ENCODE peak calls at places on chromosomes 7 and 10, in six cellular contexts. P is A549, Y is GM12878, H is upper lobe of left lung, L is K562, R is HepG2. B is an unnamed sample.

GRCh38 chr7:32275216-32275979 is 205.2 kb upstream of the PDE1C start:
- ATAC-seq in R (no peak), L (no peak), P (no peak), Y (peak; percentile 74), H (no peak), B (no peak)

GRCh38 chr7:42561797-42562196 is 324.8 kb upstream of the GLI3 start:
- ATAC-seq in P (no peak), Y (no peak), L (no peak), H (no peak), R (no peak), B (no peak)

GRCh38 chr10:92995509-92995908 is 65.1 kb upstream of the CYP26C1 start:
- ATAC-seq in H (no peak), P (no peak), R (no peak), Y (no peak), L (no peak), B (no peak)

GRCh38 chr7:149734514-149735075 is 38.8 kb downstream of the ZNF467 start:
- ATAC-seq in P (peak; percentile 20), Y (peak; percentile 41), R (no peak), L (peak; percentile 51), H (no peak), B (no peak)

GRCh38 chr10:45008524-45009161 is 7.9 kb downstream of the ZNF22 start:
- ATAC-seq in R (peak; percentile 81), L (peak; percentile 95), Y (peak; percentile 94), H (peak; percentile 94), P (peak; percentile 96), B (peak; percentile 78)

GRCh38 chr7:43303740-43304241 is 191.3 kb downstream of the HECW1 start:
- ATAC-seq in P (no peak), L (no peak), Y (peak; percentile 60), H (no peak), R (no peak), B (no peak)

GRCh38 chr10:86579883-86580548 is 58.4 kb upstream of the WAPL start:
- ATAC-seq in R (no peak), L (no peak), P (no peak), Y (no peak), H (no peak), B (no peak)

GRCh38 chr10:14570800-14571199 is 203.9 kb downstream of the FAM107B start:
- ATAC-seq in Y (no peak), P (no peak), L (no peak), R (no peak), H (no peak), B (no peak)

GRCh38 chr10:97916586-97916985 is 66.9 kb downstream of the GOLGA7B start:
- ATAC-seq in P (no peak), L (no peak), Y (no peak), R (no peak), H (no peak), B (peak; percentile 30)

GRCh38 chr7:120473352-120473751 is 200.4 kb downstream of the KCND2 start:
- ATAC-seq in R (no peak), P (no peak), H (no peak), Y (peak; percentile 7), L (no peak), B (no peak)

GRCh38 chr10:131921191-131921590 is 20.4 kb downstream of the PPP2R2D start:
- ATAC-seq in R (no peak), L (peak; percentile 81), H (no peak), P (peak; percentile 43), Y (peak; percentile 90), B (no peak)

GRCh38 chr10:94104316-94105060 is 110.8 kb downstream of the PLCE1 start:
- ATAC-seq in L (no peak), R (no peak), Y (no peak), H (no peak), P (no peak), B (no peak)

GRCh38 chr10:77041636-77042258 is 595.9 kb downstream of the KCNMA1 start:
- ATAC-seq in R (no peak), P (no peak), H (no peak), Y (peak; percentile 25), L (no peak), B (no peak)

GRCh38 chr7:29641651-29642050 is 78.0 kb downstream of the PRR15 start:
- ATAC-seq in H (no peak), Y (no peak), P (no peak), R (no peak), L (no peak), B (no peak)

DNA sequence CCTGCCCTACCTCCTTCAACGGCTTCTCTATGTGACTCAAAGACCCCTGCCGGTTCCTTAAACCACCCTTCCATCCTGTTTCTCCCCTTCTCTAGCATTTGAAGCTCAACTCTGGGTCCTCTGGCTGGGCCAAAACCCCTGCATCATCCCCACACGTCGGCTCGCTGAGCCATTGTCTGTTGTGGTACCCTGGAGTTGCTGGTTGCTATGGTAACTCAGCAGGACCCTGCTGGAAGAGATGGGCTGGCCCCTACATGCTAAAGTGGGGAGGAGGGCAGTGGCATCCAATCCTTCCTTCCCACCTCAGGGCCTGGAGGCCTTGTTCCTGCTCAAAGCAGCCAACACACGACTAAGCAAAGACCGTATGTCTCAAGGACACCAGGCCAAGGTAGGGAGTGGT is 452.5 kb downstream of the PLXNA4 start:
- ATAC-seq in R (no peak), Y (no peak), P (no peak), H (no peak), L (no peak), B (no peak)
- TF ChIP-seq EP300 in R (no peak), Y (no peak), P (no peak), H (no peak), L (no peak), B (no peak)

GRCh38 chr10:110835841-110836240 is 35.9 kb upstream of the PDCD4 start:
- ATAC-seq in L (no peak), R (no peak), H (no peak), P (no peak), Y (no peak), B (no peak)

GRCh38 chr10:110834622-110835219 is 37.0 kb upstream of the PDCD4 start:
- ATAC-seq in H (peak; percentile 56), R (peak; percentile 26), L (peak; percentile 63), Y (no peak), P (no peak), B (peak; percentile 48)

GRCh38 chr10:110840923-110841428 is 30.8 kb upstream of the PDCD4 start:
- ATAC-seq in H (peak; percentile 28), P (no peak), Y (no peak), L (no peak), R (no peak), B (no peak)

GRCh38 chr10:110840225-110840922 is 31.4 kb upstream of the PDCD4 start:
- ATAC-seq in H (no peak), R (peak; percentile 58), L (no peak), Y (no peak), P (peak; percentile 10), B (peak; percentile 45)

DNA sequence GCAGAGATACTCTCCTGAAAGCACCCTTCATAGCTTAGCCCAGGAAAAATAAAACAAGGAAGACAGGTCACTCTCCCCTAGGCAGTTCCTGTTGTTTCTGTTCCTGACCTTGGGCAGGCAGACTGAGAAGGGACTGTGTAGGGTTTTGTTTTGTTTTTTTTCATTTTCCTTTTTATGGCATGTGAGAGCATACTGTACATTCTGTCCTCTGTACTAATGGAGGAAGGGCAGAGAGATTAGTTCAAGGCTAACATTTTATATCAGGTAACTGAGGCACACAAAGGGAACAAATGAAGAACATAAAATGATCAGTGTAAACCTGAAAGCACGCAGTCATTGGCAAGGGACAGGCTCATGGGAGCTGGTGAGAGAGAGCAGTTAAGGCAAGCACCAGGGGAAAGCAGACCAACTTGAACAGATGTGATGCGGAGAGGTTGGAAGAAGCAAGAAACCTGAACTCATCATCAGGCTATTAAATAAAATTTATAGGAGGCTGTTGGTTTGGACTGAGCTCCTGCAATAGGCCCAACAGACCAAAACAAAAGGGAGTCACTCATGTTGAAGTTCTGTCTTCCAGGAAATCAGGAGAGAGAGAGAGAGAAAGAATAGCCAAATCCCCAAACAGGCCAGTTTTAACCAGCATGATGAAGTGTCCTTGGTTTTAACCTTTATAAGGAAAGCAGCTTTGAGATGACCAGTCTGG is 34.2 kb upstream of the PDCD4 start:
- ATAC-seq in H (no peak), Y (no peak), R (peak; percentile 23), P (no peak), L (no peak), B (peak; percentile 57)
- TF ChIP-seq EP300 in H (no peak), Y (no peak), R (no peak), P (no peak), L (no peak), B (no peak)

GRCh38 chr10:35161906-35162305 is 35.3 kb downstream of the CREM start:
- ATAC-seq in Y (no peak), P (no peak), R (no peak), H (no peak), L (no peak), B (no peak)

GRCh38 chr10:35167342-35167741 is 40.7 kb downstream of the CREM start:
- ATAC-seq in L (no peak), Y (no peak), H (no peak), R (no peak), P (no peak), B (no peak)

GRCh38 chr10:35165112-35165511 is 38.5 kb downstream of the CREM start:
- ATAC-seq in R (no peak), P (no peak), Y (no peak), L (no peak), H (no peak), B (no peak)

GRCh38 chr10:35165811-35166210 is 39.2 kb downstream of the CREM start:
- ATAC-seq in P (no peak), Y (no peak), L (no peak), R (no peak), H (no peak), B (no peak)

GRCh38 chr10:35166607-35167006 is 40.0 kb downstream of the CREM start:
- ATAC-seq in H (no peak), L (no peak), R (no peak), P (no peak), Y (no peak), B (no peak)
- TF ChIP-seq EP300 in H (no peak), L (no peak), R (no peak), P (no peak), Y (no peak), B (no peak)

GRCh38 chr7:89618269-89618668 is 536.0 kb upstream of the STEAP1 start:
- ATAC-seq in L (no peak), P (no peak), R (no peak), H (no peak), Y (no peak), B (no peak)

GRCh38 chr7:89623018-89623672 is 531.1 kb upstream of the STEAP1 start:
- ATAC-seq in Y (peak; percentile 93), P (no peak), R (peak; percentile 86), H (peak; percentile 73), L (peak; percentile 54), B (no peak)

GRCh38 chr7:89621925-89622641 is 532.2 kb upstream of the STEAP1 start:
- ATAC-seq in P (no peak), Y (peak; percentile 18), H (peak; percentile 49), R (no peak), L (no peak), B (peak; percentile 25)
- TF ChIP-seq EP300 in P (no peak), Y (no peak), H (no peak), R (no peak), L (no peak), B (no peak)

B was measured in gastroesophageal sphincter.